ENCODE peak calls at places on chromosomes 4 and X, in five cellular contexts. E is AG10803, C is sigmoid colon, D is DND-41, L is OCI-LY7. K is an unnamed sample.

GRCh38 chr4:108443585-108443984 is 176.8 kb upstream of the RPL34 start:
- DNase-seq in C (no peak), E (no peak), D (peak; percentile 38), L (no peak), K (peak; percentile 84)

GRCh38 chrX:45505214-45505613 is 304.5 kb upstream of the DIPK2B start:
- DNase-seq in L (no peak), D (no peak), E (peak; percentile 55), C (no peak), K (no peak)

GRCh38 chr4:169346840-169347239 is 76.1 kb upstream of the SH3RF1 start:
- DNase-seq in D (no peak), L (no peak), E (no peak), C (no peak), K (no peak)

GRCh38 chr4:174120446-174121142 is 162.9 kb downstream of the FBXO8 start:
- DNase-seq in C (peak; percentile 74), D (peak; percentile 40), L (peak; percentile 50), E (peak; percentile 88), K (peak; percentile 60)

GRCh38 chrX:6053126-6053625 is 175.5 kb downstream of the NLGN4X start:
- DNase-seq in D (no peak), C (no peak), E (no peak), L (no peak), K (no peak)

GRCh38 chrX:134821370-134821769 is 163.1 kb upstream of the PLAC1 start:
- DNase-seq in D (no peak), C (no peak), E (peak; percentile 70), L (no peak), K (no peak)

GRCh38 chr4:141905751-141906150 is 269.4 kb downstream of the IL15 start:
- DNase-seq in E (peak; percentile 97), C (no peak), D (no peak), L (no peak), K (no peak)

GRCh38 chrX:152405561-152405960 is 45.6 kb downstream of the GABRA3 start:
- DNase-seq in L (no peak), C (no peak), D (no peak), E (no peak), K (no peak)

GRCh38 chr4:108799335-108799734 is 36.5 kb upstream of the ETNPPL start:
- DNase-seq in D (no peak), C (no peak), L (no peak), E (no peak), K (no peak)

GRCh38 chr4:9800878-9801277 is 19.4 kb downstream of the DRD5 start:
- DNase-seq in C (no peak), E (peak; percentile 2), D (no peak), L (no peak), K (peak; percentile 68)

GRCh38 chr4:38673109-38673978 is 9.3 kb downstream of the KLF3 start:
- DNase-seq in L (no peak), D (no peak), C (no peak), E (peak; percentile 69), K (no peak)

GRCh38 chr4:168162604-168163003 is 70.3 kb downstream of the ANXA10 start:
- DNase-seq in L (no peak), D (no peak), E (no peak), C (no peak), K (no peak)

GRCh38 chrX:13048265-13048664 is 3.8 kb upstream of the FAM9C start:
- DNase-seq in C (no peak), D (no peak), E (no peak), L (no peak), K (no peak)

GRCh38 chrX:102846544-102847236 is 90.4 kb upstream of the RAB40AL start:
- DNase-seq in E (peak; percentile 26), L (no peak), C (no peak), D (no peak), K (no peak)

GRCh38 chrX:50903387-50904027 is 7.0 kb upstream of the BMP15 start:
- DNase-seq in L (peak; percentile 16), D (peak; percentile 3), C (no peak), E (peak; percentile 24), K (peak; percentile 12)

GRCh38 chr4:1686440-1687036 is 2.4 kb upstream of the FAM53A start:
- DNase-seq in D (no peak), C (no peak), E (no peak), L (no peak), K (no peak)

GRCh38 chr4:173169428-173170209 is 1.0 kb downstream of the GALNT7 start:
- DNase-seq in C (peak; percentile 80), L (peak; percentile 87), D (peak; percentile 90), E (peak; percentile 57), K (peak; percentile 61)

GRCh38 chr4:101232074-101232776 is 115.1 kb downstream of the PPP3CA start:
- DNase-seq in L (no peak), C (no peak), E (peak; percentile 77), D (no peak), K (no peak)

GRCh38 chr4:1721666-1722550 is 587 bp downstream of the TACC3 start:
- DNase-seq in D (no peak), C (no peak), E (no peak), L (peak; percentile 66), K (no peak)

GRCh38 chr4:1748465-1748995 is 27.2 kb downstream of the TACC3 start:
- DNase-seq in E (peak; percentile 38), C (peak; percentile 78), L (peak; percentile 83), D (peak; percentile 88), K (peak; percentile 63)

GRCh38 chr4:152780267-152780811 is 585 bp downstream of the ARFIP1 start:
- DNase-seq in L (no peak), C (no peak), D (no peak), E (peak; percentile 52), K (no peak)

GRCh38 chrX:74449322-74449936 is 28.1 kb downstream of the SLC16A2 start:
- DNase-seq in C (no peak), E (no peak), L (no peak), D (peak; percentile 67), K (peak; percentile 83)

GRCh38 chr4:36255575-36255974 is 11.3 kb upstream of the ARAP2 start:
- DNase-seq in L (peak; percentile 76), C (no peak), D (peak; percentile 85), E (no peak), K (peak; percentile 98)

GRCh38 chr4:87114245-87115062 is 106.0 kb downstream of the KLHL8 start:
- DNase-seq in D (no peak), E (no peak), L (no peak), C (no peak), K (no peak)

GRCh38 chr4:25098964-25099843 is 61.0 kb downstream of the SEPSECS start:
- DNase-seq in E (peak; percentile 43), D (peak; percentile 23), L (no peak), C (no peak), K (peak; percentile 17)

GRCh38 chr4:141158219-141158618 is 24.9 kb upstream of the RNF150 start:
- DNase-seq in E (peak; percentile 56), L (peak; percentile 38), D (no peak), C (no peak), K (peak; percentile 23)

GRCh38 chrX:65925592-65925991 is 114.3 kb downstream of the VSIG4 start:
- DNase-seq in C (no peak), E (no peak), L (no peak), D (no peak), K (no peak)

GRCh38 chr4:118034061-118034785 is at the start of gene NDST3:
- DNase-seq in E (peak; percentile 31), D (peak; percentile 92), L (no peak), C (no peak), K (peak; percentile 96)

GRCh38 chrX:19342331-19342906 is 1.3 kb upstream of the PDHA1 start:
- DNase-seq in C (no peak), D (no peak), E (no peak), L (peak; percentile 0), K (no peak)
- H3K4me3 ChIP-seq in C (no peak overlapping the region), D (peak overlapping the region; percentile 82), E (no peak overlapping the region), L (no peak overlapping the region), K (no peak overlapping the region)

DNA sequence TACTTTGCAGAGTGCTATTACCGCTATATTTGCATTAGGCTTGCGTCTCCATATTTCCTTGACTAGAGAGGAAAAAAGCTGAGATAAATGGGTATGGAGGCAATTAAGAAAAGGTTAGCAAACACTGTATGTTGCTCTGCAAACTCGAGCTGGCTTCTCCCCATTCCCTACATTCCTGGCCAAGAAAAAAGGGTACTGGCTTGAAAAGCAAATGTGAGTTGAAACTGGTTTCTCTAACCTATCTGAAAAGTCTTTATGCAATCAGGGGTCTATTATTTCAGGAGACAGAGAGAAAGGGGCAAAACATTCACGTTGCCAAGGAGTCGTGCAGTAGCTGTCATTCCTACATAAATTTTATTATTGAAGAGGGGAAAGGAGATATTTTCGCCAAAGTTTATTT is 2.1 kb downstream of the TMEM47 start:
- DNase-seq in D (no peak), E (peak; percentile 33), C (no peak), L (no peak), K (no peak)
- H3K4me3 ChIP-seq in D (no peak overlapping the region), E (peak overlapping the region; percentile 80), C (peak overlapping the region; percentile 67), L (no peak overlapping the region), K (no peak overlapping the region)

GRCh38 chr4:6472387-6473263 is at the start of gene PPP2R2C:
- DNase-seq in E (no peak), C (peak; percentile 48), D (no peak), L (no peak), K (no peak)
- H3K4me3 ChIP-seq in E (no peak within 1 kb of the TSS), C (no peak within 1 kb of the TSS), D (no peak within 1 kb of the TSS), L (no peak within 1 kb of the TSS), K (no peak within 1 kb of the TSS)

GRCh38 chrX:20116575-20117240 is at the start of gene MAP7D2:
- DNase-seq in D (no peak), E (no peak), L (no peak), C (no peak), K (no peak)
- H3K4me3 ChIP-seq in D (no peak within 1 kb of the TSS), E (peak within 1 kb of the TSS; percentile 36), L (no peak within 1 kb of the TSS), C (peak within 1 kb of the TSS; percentile 21), K (no peak within 1 kb of the TSS)

DNA sequence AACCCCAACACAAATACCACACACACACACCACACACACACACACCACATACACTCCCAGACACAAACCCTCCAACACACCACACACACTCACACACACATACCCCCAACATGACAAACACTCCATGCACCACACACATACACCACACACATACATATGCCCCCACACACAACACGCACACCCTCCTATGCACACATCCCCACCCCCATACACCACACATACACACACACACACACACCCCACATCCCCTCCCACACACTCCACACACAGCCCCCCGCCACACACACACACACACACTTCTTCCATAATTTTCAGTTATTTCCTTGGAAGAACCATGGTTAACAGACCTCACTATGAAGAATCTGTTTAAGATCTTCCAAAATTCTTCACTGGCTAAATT is 173.5 kb upstream of the KCNIP4 start:
- DNase-seq in C (no peak), L (no peak), E (no peak), D (no peak), K (no peak)
- H3K4me3 ChIP-seq in C (no peak overlapping the region), L (no peak overlapping the region), E (no peak overlapping the region), D (no peak overlapping the region), K (no peak overlapping the region)

GRCh38 chr4:67658302-67658701 is 42.7 kb downstream of the UBA6 start:
- DNase-seq in E (no peak), C (no peak), D (no peak), L (no peak), K (no peak)
- H3K4me3 ChIP-seq in E (no peak overlapping the region), C (no peak overlapping the region), D (no peak overlapping the region), L (no peak overlapping the region), K (no peak overlapping the region)

DNA sequence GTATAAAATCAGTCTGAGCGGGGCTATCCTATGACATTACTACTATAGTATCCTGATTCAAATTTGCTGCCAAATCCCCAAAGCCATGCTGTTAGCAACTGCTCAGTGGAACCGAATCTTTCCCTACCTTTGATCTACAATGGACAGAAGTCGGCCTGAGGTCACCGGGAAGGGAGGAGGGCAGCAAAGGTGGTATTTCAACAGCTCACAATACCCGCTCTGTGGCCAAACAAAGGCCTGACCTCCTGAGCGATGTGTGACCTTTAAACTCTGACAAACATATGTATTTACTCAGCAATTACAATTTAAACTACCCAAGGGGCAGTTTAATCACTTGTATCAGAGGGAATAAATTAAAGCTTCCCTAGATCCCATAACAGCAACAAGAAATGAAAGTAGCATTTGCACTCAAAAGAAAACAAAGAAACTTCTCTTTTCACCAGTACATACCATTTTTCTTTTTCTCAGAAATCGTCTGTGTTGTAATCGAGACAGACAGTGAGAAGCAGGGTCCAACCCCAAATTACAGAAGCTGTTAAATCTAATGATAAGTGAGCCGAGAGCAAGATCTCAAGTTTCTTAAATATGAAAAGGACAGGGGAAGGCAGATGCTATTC is 11.6 kb upstream of the TMEM128 start:
- DNase-seq in E (no peak), L (no peak), D (no peak), C (no peak), K (no peak)
- H3K4me3 ChIP-seq in E (no peak overlapping the region), L (no peak overlapping the region), D (no peak overlapping the region), C (no peak overlapping the region), K (no peak overlapping the region)

K was measured in Jurkat, Clone E6-1.